ENCODE peak calls at places on chromosomes 16 and 17, in four cellular contexts. E is epithelial cell of esophagus, S is HFF-Myc, O is HCT116. U is an unnamed sample.

GRCh38 chr16:24170407-24170806 is 85.7 kb upstream of the CACNG3 start:
- DNase-seq in O (no peak), S (no peak), E (no peak), U (no peak)

GRCh38 chr16:49052846-49053245 is 228.8 kb downstream of the CBLN1 start:
- DNase-seq in S (no peak), O (no peak), E (no peak), U (no peak)

GRCh38 chr17:77863814-77864161 is 94.7 kb upstream of the TNRC6C start:
- DNase-seq in O (no peak), E (no peak), S (no peak), U (no peak)

GRCh38 chr16:17177242-17177967 is 293.4 kb downstream of the XYLT1 start:
- DNase-seq in O (no peak), E (peak), S (no peak), U (no peak)

GRCh38 chr17:79496422-79497005 is 114.3 kb downstream of the RBFOX3 start:
- DNase-seq in E (no peak), O (no peak), S (no peak), U (no peak)

GRCh38 chr17:73068322-73069153 is 23.9 kb downstream of the SLC39A11 start:
- DNase-seq in O (no peak), S (no peak), E (peak), U (peak)

GRCh38 chr17:39923836-39924690 is 3.3 kb downstream of the ORMDL3 start:
- DNase-seq in O (no peak), S (no peak), E (no peak), U (no peak)

GRCh38 chr17:16923097-16923903 is 48.6 kb downstream of the TNFRSF13B start:
- DNase-seq in E (no peak), S (no peak), O (no peak), U (no peak)

GRCh38 chr17:79960788-79961522 is 74.7 kb downstream of the TBC1D16 start:
- DNase-seq in S (no peak), O (no peak), E (peak), U (no peak)

GRCh38 chr16:77434365-77435239 is at the start of gene ADAMTS18:
- DNase-seq in O (no peak), E (no peak), S (no peak), U (no peak)

GRCh38 chr17:58786586-58787295 is 31.1 kb downstream of the PPM1E start:
- DNase-seq in O (peak), E (peak), S (peak), U (peak)

GRCh38 chr17:36074365-36074764 is 10.3 kb downstream of the CCL18 start:
- DNase-seq in O (no peak), S (no peak), E (peak), U (no peak)

GRCh38 chr17:42577140-42577531 is 393 bp downstream of the PSMC3IP start:
- DNase-seq in O (no peak), E (no peak), S (no peak), U (no peak)

GRCh38 chr16:28915181-28915580 is 9.9 kb downstream of the RABEP2 start:
- DNase-seq in O (no peak), E (peak), S (peak), U (no peak)

GRCh38 chr16:398551-399277 is 1.7 kb downstream of the NME4 start:
- DNase-seq in E (no peak), O (no peak), S (no peak), U (no peak)

GRCh38 chr17:15231851-15232516 is 33.1 kb downstream of the PMP22 start:
- DNase-seq in E (no peak), S (no peak), O (no peak), U (no peak)

GRCh38 chr16:75385507-75386152 is 47.7 kb downstream of the CFDP1 start:
- DNase-seq in O (peak), S (peak), E (peak), U (peak)

GRCh38 chr17:47288531-47289116 is 35.0 kb downstream of the ITGB3 start:
- DNase-seq in S (no peak), E (no peak), O (no peak), U (no peak)

GRCh38 chr17:61291457-61292311 is 108.0 kb upstream of the TBX2 start:
- DNase-seq in S (no peak), O (no peak), E (no peak), U (no peak)

GRCh38 chr17:32794533-32795246 is 82.2 kb downstream of the MYO1D start:
- DNase-seq in S (no peak), E (no peak), O (no peak), U (no peak)

GRCh38 chr17:8798176-8799000 is 777 bp downstream of the MFSD6L start:
- DNase-seq in S (no peak), E (no peak), O (no peak), U (no peak)

GRCh38 chr17:77846531-77847085 is 111.9 kb upstream of the TNRC6C start:
- DNase-seq in S (no peak), O (no peak), E (no peak), U (no peak)

GRCh38 chr17:79147791-79148506 is 73.3 kb downstream of the ENGASE start:
- DNase-seq in E (no peak), O (no peak), S (no peak), U (no peak)

GRCh38 chr17:57408064-57408811 is 151.9 kb downstream of the MSI2 start:
- DNase-seq in S (no peak), E (peak), O (no peak), U (peak)

GRCh38 chr16:61792194-61792904 is 243.9 kb downstream of the CDH8 start:
- DNase-seq in O (no peak), S (peak), E (peak), U (peak)

GRCh38 chr17:80941743-80942211 is 49.9 kb upstream of the CHMP6 start:
- DNase-seq in O (no peak), E (no peak), S (no peak), U (peak)

GRCh38 chr17:29154516-29155234 is 25.5 kb downstream of the MYO18A start:
- DNase-seq in E (no peak), O (no peak), S (no peak), U (no peak)

GRCh38 chr16:22302776-22303363 is 5.7 kb downstream of the POLR3E start:
- DNase-seq in E (no peak), O (no peak), S (no peak), U (no peak)

GRCh38 chr17:28816540-28816939 is 26.1 kb downstream of the FAM222B start:
- DNase-seq in S (no peak), O (no peak), E (no peak), U (no peak)

GRCh38 chr16:70391446-70391845 is 44.7 kb downstream of the DDX19A start:
- DNase-seq in E (no peak), S (no peak), O (no peak), U (no peak)

GRCh38 chr17:12545877-12546513 is 119.7 kb upstream of the MYOCD start:
- DNase-seq in S (peak), E (peak), O (peak), U (peak)

GRCh38 chr16:69039333-69039941 is 66.0 kb upstream of the HAS3 start:
- DNase-seq in O (no peak), S (no peak), E (peak), U (no peak)

DNA sequence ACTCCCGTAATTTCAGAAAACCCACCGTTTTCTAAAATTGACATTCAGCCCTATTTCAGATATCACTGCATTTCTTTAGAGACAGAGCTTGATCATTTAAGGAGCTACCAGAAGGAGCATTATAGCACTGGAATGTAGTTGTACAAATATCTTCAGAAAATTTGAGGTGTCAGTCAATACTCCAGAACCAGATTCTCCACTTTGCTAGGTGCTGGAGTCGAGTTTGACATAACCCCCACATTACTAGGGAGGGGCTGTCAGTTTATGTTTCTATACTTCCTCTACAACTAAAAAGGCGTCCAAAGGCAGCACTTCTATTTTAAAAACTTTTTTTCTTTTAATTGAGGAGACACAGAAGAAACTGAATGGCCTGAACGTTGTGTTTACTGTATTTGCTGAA is 899 bp upstream of the KIAA0513 start:
- DNase-seq in S (no peak), E (peak), O (no peak), U (no peak)
- H3K4me3 ChIP-seq in S (peak), E (peak), O (peak), U (peak)

GRCh38 chr16:2007081-2007836 is 2.4 kb downstream of the ZNF598 start:
- DNase-seq in O (no peak), E (no peak), S (no peak), U (no peak)

GRCh38 chr16:2006317-2006716 is 3.3 kb downstream of the ZNF598 start:
- DNase-seq in E (no peak), O (no peak), S (no peak), U (no peak)

GRCh38 chr16:2009302-2009711 is 314 bp downstream of the ZNF598 start:
- DNase-seq in O (no peak), S (no peak), E (no peak), U (no peak)

GRCh38 chr16:2008631-2009301 is 855 bp downstream of the ZNF598 start:
- DNase-seq in O (no peak), S (no peak), E (peak), U (no peak)

DNA sequence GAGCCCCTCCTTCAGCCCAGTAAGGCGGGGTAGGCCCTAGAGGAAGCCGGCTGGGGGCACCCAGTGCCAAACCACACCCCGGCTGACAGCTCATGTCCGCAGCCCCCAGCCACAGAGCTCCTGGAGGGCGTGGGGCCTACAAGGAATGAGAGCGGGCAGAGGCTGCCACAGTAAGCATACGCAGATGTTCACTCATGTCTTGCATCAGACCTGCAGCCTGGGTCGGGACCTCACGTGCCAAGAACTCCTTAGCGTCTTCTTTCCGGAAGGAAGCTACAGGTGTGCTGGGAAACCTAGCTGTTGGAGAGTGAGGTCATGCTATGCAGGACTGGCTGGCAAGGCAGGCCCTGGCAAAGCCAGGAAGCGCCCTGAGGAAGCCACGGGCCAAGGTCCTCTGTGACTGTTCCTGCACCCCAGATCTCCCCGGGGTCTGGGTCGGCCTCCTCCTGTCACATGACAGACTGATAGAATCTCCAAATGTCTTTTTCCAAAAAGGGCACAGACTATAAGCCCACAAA is 1.6 kb downstream of the ZNF598 start:
- DNase-seq in S (no peak), O (no peak), E (peak), U (no peak)
- TF ChIP-seq CTCF in S (no peak), O (no peak), E (no peak), U (no peak)

GRCh38 chr17:66461343-66461995 is 159.1 kb downstream of the PRKCA start:
- DNase-seq in O (no peak), S (no peak), E (no peak), U (no peak)

GRCh38 chr17:66464921-66465320 is 162.5 kb downstream of the PRKCA start:
- DNase-seq in O (no peak), S (no peak), E (no peak), U (no peak)

GRCh38 chr17:66460558-66460957 is 158.1 kb downstream of the PRKCA start:
- DNase-seq in E (no peak), O (no peak), S (no peak), U (no peak)

GRCh38 chr17:66459811-66460270 is 157.4 kb downstream of the PRKCA start:
- DNase-seq in S (peak), E (peak), O (peak), U (peak)

DNA sequence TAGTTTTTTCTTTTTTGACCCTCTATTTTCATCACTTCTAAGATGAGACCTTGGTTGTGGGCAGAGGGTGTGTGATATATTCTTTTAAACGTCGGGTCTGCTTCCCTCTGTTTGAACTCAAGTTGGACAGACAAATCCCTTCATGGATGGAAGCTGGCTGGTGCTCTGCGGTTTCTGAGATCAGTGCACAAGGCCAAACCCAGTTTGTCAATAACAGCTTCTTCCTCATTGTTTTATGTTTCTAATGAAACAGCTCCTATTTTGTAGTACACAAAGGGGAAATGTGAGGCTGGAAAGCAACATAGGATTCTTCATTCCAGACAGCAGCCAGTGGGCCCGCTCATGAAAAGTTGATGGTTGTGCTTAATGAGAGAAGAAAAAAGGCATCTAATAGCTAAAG is 159.6 kb downstream of the PRKCA start:
- DNase-seq in S (no peak), O (no peak), E (no peak), U (no peak)
- H3K4me3 ChIP-seq in S (no peak), O (no peak), E (no peak), U (no peak)

GRCh38 chr16:56041556-56042140 is 149.6 kb upstream of the GNAO1 start:
- DNase-seq in E (peak), S (no peak), O (peak), U (no peak)
- TF ChIP-seq CTCF in E (peak), S (no peak), O (peak), U (no peak)

GRCh38 chr16:31705371-31705770 is 168.2 kb upstream of the ZNF267 start:
- DNase-seq in E (no peak), S (no peak), O (no peak), U (no peak)

GRCh38 chr16:31707743-31708335 is 165.8 kb upstream of the ZNF267 start:
- DNase-seq in S (no peak), E (no peak), O (no peak), U (no peak)

GRCh38 chr16:31708348-31708747 is 165.3 kb upstream of the ZNF267 start:
- DNase-seq in E (no peak), O (no peak), S (no peak), U (no peak)

GRCh38 chr16:31706925-31707324 is 166.7 kb upstream of the ZNF267 start:
- DNase-seq in O (no peak), S (no peak), E (no peak), U (no peak)

DNA sequence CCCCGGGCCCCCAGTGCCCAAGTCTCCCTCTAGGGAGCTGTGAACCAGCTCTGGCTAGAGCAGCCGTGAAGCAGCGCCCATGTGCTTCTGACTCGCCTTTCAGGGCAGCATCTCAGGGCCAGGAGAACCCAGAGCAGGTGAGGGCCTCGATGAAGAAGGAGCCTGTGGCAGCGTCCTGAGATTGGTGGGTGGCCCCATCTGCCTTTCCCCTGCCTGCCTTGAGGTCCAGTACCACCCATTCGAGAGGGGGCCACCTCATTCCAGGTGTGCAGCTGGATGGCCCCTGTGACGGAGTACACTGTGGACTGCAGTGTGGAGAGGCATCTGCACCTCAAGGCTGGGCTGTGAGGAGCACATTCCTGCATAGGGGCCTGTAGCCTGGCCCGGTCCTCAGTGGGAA is 167.3 kb upstream of the ZNF267 start:
- DNase-seq in E (no peak), S (no peak), O (no peak), U (no peak)
- H3K4me3 ChIP-seq in E (no peak), S (no peak), O (no peak), U (no peak)

GRCh38 chr17:69607162-69607834 is 192.8 kb downstream of the MAP2K6 start:
- DNase-seq in O (peak), S (peak), E (peak), U (peak)
- TF ChIP-seq CTCF in O (peak), S (peak), E (peak), U (peak)